ENCODE peak calls at places on chromosomes 5 and 9, in four cellular contexts. J is Karpas-422, R is breast epithelium, G is type B pancreatic cell. K is an unnamed sample.

GRCh38 chr9:122291458-122291857 is 26.8 kb downstream of the MRRF start:
- DNase-seq in J (no peak), R (no peak), G (no peak), K (no peak)

GRCh38 chr5:141782991-141783598 is 95.1 kb downstream of the PCDH1 start:
- DNase-seq in J (no peak), R (no peak), G (no peak), K (no peak)

GRCh38 chr9:95468791-95469190 is 48.0 kb downstream of the PTCH1 start:
- DNase-seq in J (no peak), R (no peak), G (no peak), K (no peak)

GRCh38 chr5:55864606-55865541 is 13.7 kb downstream of the IL31RA start:
- DNase-seq in J (no peak), R (no peak), G (no peak), K (no peak)

GRCh38 chr5:74625742-74626241 is 14.7 kb downstream of the ENC1 start:
- DNase-seq in J (no peak), R (no peak), G (no peak), K (no peak)

GRCh38 chr9:134477342-134477925 is 151.2 kb downstream of the RXRA start:
- DNase-seq in J (no peak), R (no peak), G (no peak), K (no peak)

GRCh38 chr5:74394543-74394923 is 246.0 kb downstream of the ENC1 start:
- DNase-seq in J (peak), R (no peak), G (no peak), K (no peak)

GRCh38 chr5:51488803-51489642 is 105.8 kb downstream of the ISL1 start:
- DNase-seq in J (no peak), R (no peak), G (no peak), K (no peak)

GRCh38 chr9:130858734-130859705 is 24.0 kb downstream of the ABL1 start:
- DNase-seq in J (no peak), R (no peak), G (no peak), K (no peak)

GRCh38 chr5:82639393-82640144 is 361.4 kb upstream of the RPS23 start:
- DNase-seq in J (no peak), R (no peak), G (no peak), K (no peak)

GRCh38 chr5:75335952-75336624 is 932 bp upstream of the HMGCR start:
- DNase-seq in J (peak), R (peak), G (no peak), K (peak)

GRCh38 chr9:88748566-88749238 is 213.7 kb downstream of the NXNL2 start:
- DNase-seq in J (no peak), R (no peak), G (no peak), K (no peak)

GRCh38 chr5:6728011-6728794 is 15.0 kb downstream of the TENT4A start:
- DNase-seq in J (peak), R (no peak), G (no peak), K (no peak)

GRCh38 chr5:88474574-88474973 is 205.9 kb upstream of the TMEM161B start:
- DNase-seq in J (no peak), R (no peak), G (no peak), K (no peak)

GRCh38 chr5:177997319-177997670 is 1.3 kb upstream of the PROP1 start:
- DNase-seq in J (peak), R (no peak), G (no peak), K (no peak)

GRCh38 chr5:169895876-169896275 is 84.4 kb downstream of the INSYN2B start:
- DNase-seq in J (no peak), R (no peak), G (no peak), K (no peak)

GRCh38 chr5:127508644-127509373 is 8.6 kb upstream of the PRRC1 start:
- DNase-seq in J (no peak), R (no peak), G (no peak), K (no peak)

GRCh38 chr9:36928210-36928609 is 105.9 kb downstream of the PAX5 start:
- DNase-seq in J (no peak), R (no peak), G (no peak), K (no peak)

GRCh38 chr5:129096382-129096991 is 1.9 kb downstream of the ISOC1 start:
- DNase-seq in J (no peak), R (no peak), G (no peak), K (no peak)

GRCh38 chr9:89942643-89943042 is 337.8 kb downstream of the GADD45G start:
- DNase-seq in J (no peak), R (no peak), G (peak), K (no peak)

GRCh38 chr9:134708672-134709038 is 67.1 kb downstream of the COL5A1 start:
- DNase-seq in J (no peak), R (no peak), G (no peak), K (no peak)

GRCh38 chr9:131565369-131565768 is 20.0 kb downstream of the PRRT1B start:
- DNase-seq in J (no peak), R (no peak), G (no peak), K (no peak)

GRCh38 chr9:89177021-89177400 is 1.6 kb downstream of the SHC3 start:
- DNase-seq in J (no peak), R (no peak), G (no peak), K (no peak)

GRCh38 chr5:84453405-84453804 is 68.7 kb upstream of the EDIL3 start:
- DNase-seq in J (no peak), R (no peak), G (no peak), K (no peak)

GRCh38 chr5:144072518-144072927 is 97.9 kb downstream of the YIPF5 start:
- DNase-seq in J (no peak), R (no peak), G (no peak), K (peak)

GRCh38 chr5:83370957-83371356 is 100.6 kb upstream of the VCAN start:
- DNase-seq in J (no peak), R (no peak), G (no peak), K (no peak)

GRCh38 chr5:20619606-20620005 is 631.6 kb upstream of the CDH18 start:
- DNase-seq in J (no peak), R (no peak), G (no peak), K (no peak)

GRCh38 chr9:130414081-130414731 is 30.6 kb upstream of the ASS1 start:
- DNase-seq in J (no peak), R (no peak), G (no peak), K (no peak)

GRCh38 chr9:129109504-129109903 is 1.1 kb downstream of the CRAT start:
- DNase-seq in J (peak), R (no peak), G (no peak), K (no peak)

GRCh38 chr5:39015743-39016586 is 58.2 kb downstream of the RICTOR start:
- DNase-seq in J (peak), R (no peak), G (no peak), K (peak)

GRCh38 chr5:14859150-14859549 is 12.4 kb downstream of the ANKH start:
- DNase-seq in J (no peak), R (no peak), G (no peak), K (no peak)

K was measured in non-pigmented ciliary epithelial cell.